ENCODE peak calls at places on chromosomes 4 and X, in nine cellular contexts. One of them, this sample, is unnamed.

GRCh38 chrX:112696506-112696905 is 16.8 kb upstream of the LHFPL1 start:
- DNase-seq in ACHN: no peak
- DNase-seq in stimulated activated CD8-positive, alpha-beta memory T cell treated with anti-CD3 and anti-CD28 coated beads, Interleukin-4, amount 100 ng/mL, for 24 hours: no peak
- DNase-seq in body of pancreas: no peak
- DNase-seq in NCI-H2029: no peak
- DNase-seq in AG04450: no peak
- DNase-seq in AG08395: no peak
- DNase-seq in endodermal cell: no peak
- DNase-seq in RKO: no peak
- DNase-seq in this sample: no peak

GRCh38 chr4:112563431-112564200 is 47.6 kb upstream of the NEUROG2 start:
- DNase-seq in ACHN: no peak
- DNase-seq in stimulated activated CD8-positive, alpha-beta memory T cell treated with anti-CD3 and anti-CD28 coated beads, Interleukin-4, amount 100 ng/mL, for 24 hours: no peak
- DNase-seq in body of pancreas: no peak
- DNase-seq in NCI-H2029: no peak
- DNase-seq in AG04450: no peak
- DNase-seq in AG08395: no peak
- DNase-seq in endodermal cell: no peak
- DNase-seq in RKO: peak
- DNase-seq in this sample: no peak

GRCh38 chr4:140856692-140857091 is 100.5 kb upstream of the TBC1D9 start:
- DNase-seq in ACHN: no peak
- DNase-seq in stimulated activated CD8-positive, alpha-beta memory T cell treated with anti-CD3 and anti-CD28 coated beads, Interleukin-4, amount 100 ng/mL, for 24 hours: no peak
- DNase-seq in body of pancreas: no peak
- DNase-seq in NCI-H2029: no peak
- DNase-seq in AG04450: no peak
- DNase-seq in AG08395: peak
- DNase-seq in endodermal cell: peak
- DNase-seq in RKO: no peak
- DNase-seq in this sample: no peak

GRCh38 chrX:10030570-10030969 is 63.4 kb downstream of the CLDN34 start:
- DNase-seq in ACHN: no peak
- DNase-seq in stimulated activated CD8-positive, alpha-beta memory T cell treated with anti-CD3 and anti-CD28 coated beads, Interleukin-4, amount 100 ng/mL, for 24 hours: no peak
- DNase-seq in body of pancreas: no peak
- DNase-seq in NCI-H2029: peak
- DNase-seq in AG04450: no peak
- DNase-seq in AG08395: no peak
- DNase-seq in endodermal cell: no peak
- DNase-seq in RKO: peak
- DNase-seq in this sample: no peak

GRCh38 chrX:41781500-41781899 is 57.5 kb downstream of the GPR82 start:
- DNase-seq in ACHN: peak
- DNase-seq in stimulated activated CD8-positive, alpha-beta memory T cell treated with anti-CD3 and anti-CD28 coated beads, Interleukin-4, amount 100 ng/mL, for 24 hours: no peak
- DNase-seq in body of pancreas: no peak
- DNase-seq in NCI-H2029: peak
- DNase-seq in AG04450: no peak
- DNase-seq in AG08395: peak
- DNase-seq in endodermal cell: no peak
- DNase-seq in RKO: peak
- DNase-seq in this sample: no peak

GRCh38 chrX:133444952-133445831 is 29.9 kb upstream of the GPC4 start:
- DNase-seq in ACHN: peak
- DNase-seq in stimulated activated CD8-positive, alpha-beta memory T cell treated with anti-CD3 and anti-CD28 coated beads, Interleukin-4, amount 100 ng/mL, for 24 hours: no peak
- DNase-seq in body of pancreas: peak
- DNase-seq in NCI-H2029: peak
- DNase-seq in AG04450: no peak
- DNase-seq in AG08395: peak
- DNase-seq in endodermal cell: peak
- DNase-seq in RKO: peak
- DNase-seq in this sample: no peak

GRCh38 chrX:23334871-23335599 is 386 bp downstream of the PTCHD1 start:
- DNase-seq in ACHN: no peak
- DNase-seq in stimulated activated CD8-positive, alpha-beta memory T cell treated with anti-CD3 and anti-CD28 coated beads, Interleukin-4, amount 100 ng/mL, for 24 hours: no peak
- DNase-seq in body of pancreas: no peak
- DNase-seq in NCI-H2029: no peak
- DNase-seq in AG04450: no peak
- DNase-seq in AG08395: no peak
- DNase-seq in endodermal cell: peak
- DNase-seq in RKO: no peak
- DNase-seq in this sample: no peak

GRCh38 chr4:56658410-56659003 is 22.6 kb downstream of the HOPX start:
- DNase-seq in ACHN: no peak
- DNase-seq in stimulated activated CD8-positive, alpha-beta memory T cell treated with anti-CD3 and anti-CD28 coated beads, Interleukin-4, amount 100 ng/mL, for 24 hours: no peak
- DNase-seq in body of pancreas: no peak
- DNase-seq in NCI-H2029: no peak
- DNase-seq in AG04450: no peak
- DNase-seq in AG08395: peak
- DNase-seq in endodermal cell: no peak
- DNase-seq in RKO: no peak
- DNase-seq in this sample: no peak